ENCODE peak calls at places on chromosomes 16 and 17, in four cellular contexts. A, I, G and B are unnamed samples.

GRCh38 chr17:51164911-51165679 is 1.1 kb upstream of the NME2 start:
- DNase-seq in A (no peak), I (no peak), G (no peak), B (no peak)

GRCh38 chr16:9597967-9598730 is 506.7 kb downstream of the HAPSTR1 start:
- DNase-seq in A (no peak), I (no peak), G (no peak), B (no peak)

GRCh38 chr17:7404737-7405412 is 978 bp upstream of the TMEM256 start:
- DNase-seq in A (no peak), I (peak), G (peak), B (no peak)

GRCh38 chr16:81612351-81613170 is 166.5 kb upstream of the PLCG2 start:
- DNase-seq in A (no peak), I (no peak), G (peak), B (no peak)

GRCh38 chr17:61816538-61816937 is 46.8 kb downstream of the BRIP1 start:
- DNase-seq in A (no peak), I (no peak), G (no peak), B (no peak)

GRCh38 chr16:87931504-87931903 is 4.8 kb downstream of the CA5A start:
- DNase-seq in A (no peak), I (no peak), G (no peak), B (no peak)

GRCh38 chr17:10526517-10526916 is 8.2 kb upstream of the MYH1 start:
- DNase-seq in A (no peak), I (peak), G (no peak), B (no peak)

GRCh38 chr16:87538594-87538993 is 45.8 kb upstream of the ZCCHC14 start:
- DNase-seq in A (no peak), I (no peak), G (no peak), B (peak)

GRCh38 chr16:81626181-81626674 is 152.9 kb upstream of the PLCG2 start:
- DNase-seq in A (no peak), I (no peak), G (no peak), B (no peak)

DNA sequence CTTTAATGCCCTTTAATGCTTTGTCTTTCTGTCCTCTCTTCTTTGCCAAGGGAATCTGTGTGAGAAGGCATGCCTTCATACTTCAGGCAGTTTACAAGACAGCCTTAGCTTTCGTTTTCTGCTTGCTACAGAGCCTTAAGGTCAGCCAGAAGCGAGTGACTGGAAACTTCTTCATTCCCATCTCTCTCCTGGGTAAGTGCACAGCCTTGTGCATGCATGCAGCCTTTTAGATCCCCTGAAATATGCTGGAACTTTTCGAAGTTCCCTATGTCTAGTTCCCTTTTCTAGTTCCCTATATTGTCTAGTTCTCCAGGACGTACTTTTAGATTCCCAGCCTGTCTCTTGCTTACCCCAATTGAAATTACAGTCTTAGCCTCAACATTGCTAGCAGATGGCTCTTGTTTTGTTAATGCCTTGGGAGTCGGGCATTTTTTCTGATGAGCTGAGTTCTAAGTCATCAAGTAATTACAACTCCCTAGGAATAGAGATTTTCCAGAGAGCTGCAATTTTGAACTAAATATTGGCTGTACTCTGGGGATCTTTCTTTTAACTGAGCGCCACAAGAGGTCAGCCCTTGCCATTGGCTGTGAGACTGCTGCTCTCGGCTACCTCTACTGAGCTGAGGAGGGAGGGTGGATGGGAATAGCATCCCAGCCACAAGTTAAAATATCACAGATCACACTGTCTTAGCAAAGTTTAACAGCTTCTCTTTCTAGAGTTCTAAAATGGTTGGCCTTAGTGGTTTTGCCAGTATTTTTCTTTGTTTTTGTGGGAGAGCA is 22.7 kb upstream of the PPM1D start:
- DNase-seq in A (no peak), I (no peak), G (no peak), B (no peak)
- TF ChIP-seq CTCF in A (no peak), I (peak), G (peak), B (peak)

GRCh38 chr17:47708312-47708863 is 14.4 kb downstream of the TBKBP1 start:
- DNase-seq in A (no peak), I (no peak), G (no peak), B (no peak)
- H3K27ac ChIP-seq in A (no peak), I (no peak), G (peak), B (no peak)

GRCh38 chr16:57826706-57827625 is 24.7 kb upstream of the KIFC3 start:
- DNase-seq in A (no peak), I (peak), G (peak), B (no peak)
- TF ChIP-seq CTCF in A (no peak), I (no peak), G (no peak), B (no peak)

DNA sequence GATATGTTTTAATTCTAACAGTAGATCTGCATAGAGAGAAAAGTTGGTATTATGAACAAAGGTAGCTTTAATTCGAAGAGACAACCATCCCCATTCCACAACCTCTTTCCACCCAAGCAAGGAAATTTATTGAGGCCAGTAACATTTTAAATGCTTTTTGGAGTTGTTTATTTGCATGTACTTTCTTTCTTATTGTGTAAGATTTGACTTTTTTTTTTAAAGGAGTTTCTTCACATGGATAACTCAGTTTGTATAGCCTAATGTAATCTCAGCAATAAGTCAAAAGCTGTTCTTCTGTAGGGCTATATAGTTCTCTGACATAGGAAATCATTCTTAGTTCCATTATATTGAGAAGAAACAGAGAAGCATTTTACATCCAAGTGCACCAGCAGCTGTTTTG is 163.3 kb downstream of the PRKCA start:
- DNase-seq in A (no peak), I (no peak), G (no peak), B (no peak)
- H3K27ac ChIP-seq in A (no peak), I (no peak), G (no peak), B (no peak)

DNA sequence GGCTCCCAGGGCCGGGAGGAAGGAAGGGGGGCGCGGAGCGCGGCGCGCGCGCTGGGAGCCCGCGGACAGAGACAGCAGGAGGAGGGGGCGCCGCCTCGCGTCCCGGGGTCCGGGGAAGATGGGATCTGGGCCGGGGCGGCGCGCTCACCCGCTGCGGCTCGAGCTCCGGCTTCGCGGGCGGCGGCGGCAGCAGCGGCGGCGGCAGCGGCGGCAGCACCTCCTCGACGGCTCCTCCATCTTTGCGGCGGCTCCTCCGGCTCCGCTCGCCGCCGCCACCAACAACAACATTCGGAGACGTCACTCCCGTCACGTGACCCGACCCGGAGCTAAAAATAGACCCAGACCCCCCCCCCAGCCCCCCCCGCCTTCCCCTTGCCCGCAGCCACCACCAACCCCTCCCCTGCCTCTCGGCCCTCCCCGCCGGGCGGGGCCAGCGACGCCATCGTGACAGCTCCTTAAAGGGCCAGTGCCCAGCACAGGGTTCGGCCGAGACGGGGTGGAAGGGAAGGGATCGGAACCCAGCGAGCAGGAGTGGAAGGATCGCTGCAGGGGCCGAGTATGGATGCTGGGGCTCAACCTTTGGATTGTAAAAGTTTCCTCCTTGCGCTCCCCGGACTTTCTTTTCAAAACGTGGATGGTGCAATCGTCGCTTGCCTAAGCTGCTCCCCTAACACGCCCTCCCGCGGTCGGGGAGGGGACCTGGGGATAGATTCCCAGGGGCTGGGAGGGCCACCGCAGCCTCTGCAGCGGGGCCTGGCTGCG is at the start of gene HDAC5:
- DNase-seq in A (peak), I (peak), G (peak), B (peak)
- TF ChIP-seq CTCF in A (peak), I (peak), G (peak), B (peak)

DNA sequence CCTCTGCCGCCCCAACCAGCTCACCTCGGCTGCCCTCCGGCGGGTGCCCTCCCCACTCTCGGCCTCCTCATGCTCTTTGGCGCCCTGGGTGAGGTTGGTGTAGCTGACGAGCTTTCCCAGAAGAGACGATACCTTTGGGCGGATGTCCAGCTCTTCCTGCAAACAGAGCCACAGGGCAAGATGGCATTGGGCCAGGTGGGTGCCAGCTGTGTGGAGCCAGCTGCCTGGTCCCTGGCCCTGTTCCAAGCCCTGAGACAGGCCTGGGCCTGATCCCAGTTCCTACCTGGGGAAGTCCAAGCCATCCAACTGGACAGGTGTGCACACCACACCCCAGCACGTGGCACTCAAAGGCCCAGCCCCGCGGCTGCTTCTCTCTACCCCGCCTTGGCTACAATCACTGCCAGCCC is 6.9 kb downstream of the SLC12A4 start:
- DNase-seq in A (no peak), I (no peak), G (no peak), B (no peak)
- H3K27ac ChIP-seq in A (no peak), I (peak), G (peak), B (peak)

DNA sequence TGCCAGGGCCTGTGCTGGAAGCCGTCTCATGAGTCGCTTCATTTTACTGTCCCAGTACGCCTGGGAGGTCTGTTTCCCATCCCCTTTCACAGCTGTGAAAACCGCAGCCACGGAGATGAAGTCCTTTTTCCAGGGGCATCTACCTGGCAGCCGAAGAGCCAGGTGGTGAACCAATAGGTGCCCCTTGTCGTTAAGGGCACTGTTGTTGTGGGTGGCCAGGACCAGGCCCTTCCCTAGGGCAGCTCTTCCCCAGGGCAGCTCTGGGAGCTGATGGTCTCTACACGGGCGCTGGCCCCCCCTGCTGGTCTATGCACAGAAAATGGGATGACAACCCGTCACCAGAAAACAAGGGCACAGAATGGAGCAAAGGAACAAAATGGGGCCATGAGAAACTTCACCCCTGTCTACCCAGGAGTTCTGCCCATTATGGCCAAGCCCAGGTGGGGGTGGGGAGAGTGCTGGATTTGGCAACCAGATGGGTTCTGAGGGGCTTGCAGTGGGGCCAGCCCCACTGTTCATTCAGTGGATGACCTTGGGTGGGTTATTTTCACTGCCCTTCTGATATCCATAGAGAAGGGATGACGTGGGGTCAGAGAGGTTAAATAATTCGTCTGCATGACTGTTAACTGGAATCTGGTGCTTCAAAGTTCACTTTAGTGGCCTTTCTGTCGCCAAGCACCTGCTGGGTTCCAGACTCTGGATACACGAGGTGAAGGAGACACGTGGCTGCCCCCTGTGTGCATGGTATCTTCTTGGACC is 11.5 kb downstream of the RMI2 start:
- DNase-seq in A (no peak), I (peak), G (peak), B (no peak)
- TF ChIP-seq CTCF in A (peak), I (peak), G (peak), B (peak)

DNA sequence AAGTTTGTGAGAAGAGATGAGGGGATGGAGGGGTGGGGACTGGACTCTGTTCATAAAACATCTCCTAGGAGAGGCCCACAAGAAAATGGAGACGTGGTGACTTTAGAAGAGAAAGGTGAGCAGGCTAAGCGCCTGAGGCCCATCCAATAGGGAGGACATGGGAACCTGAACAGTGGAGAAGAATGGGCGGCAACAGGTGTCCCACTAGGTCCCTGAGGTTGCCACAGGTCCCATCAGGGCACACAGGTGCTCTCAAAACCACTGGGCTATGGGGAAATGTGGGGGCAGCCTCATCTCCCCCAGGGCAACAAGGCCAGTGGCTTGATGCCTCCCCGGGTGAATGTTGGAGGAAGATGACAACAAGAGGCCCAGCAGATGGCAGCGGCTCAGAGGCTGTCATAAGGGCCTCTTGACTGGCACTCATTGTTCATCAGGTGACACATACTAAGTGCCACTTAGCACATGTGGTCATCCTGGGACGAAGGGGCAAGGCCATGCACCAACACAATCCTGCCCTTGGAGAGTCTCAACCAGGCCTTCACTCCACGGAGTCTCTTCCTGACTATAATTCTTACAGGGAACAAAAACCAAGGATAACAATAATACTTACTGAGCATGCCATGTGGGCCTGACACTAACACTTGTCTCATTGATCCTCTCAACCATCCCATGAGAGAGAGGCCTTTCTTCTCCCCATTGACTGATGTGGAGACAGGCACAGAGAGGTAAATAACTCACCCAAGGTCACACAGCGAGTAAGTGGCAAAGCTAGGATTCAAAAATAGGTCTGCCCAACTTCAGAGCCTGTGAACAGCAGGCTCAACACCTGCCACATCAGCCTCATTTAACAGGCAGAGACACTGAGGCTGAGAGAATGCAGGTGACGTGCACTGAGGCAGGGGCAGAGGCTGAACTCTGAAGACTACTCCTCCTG is 38.0 kb downstream of the CUEDC1 start:
- DNase-seq in A (no peak), I (no peak), G (peak), B (no peak)
- H3K27ac ChIP-seq in A (peak), I (peak), G (peak), B (no peak)

DNA sequence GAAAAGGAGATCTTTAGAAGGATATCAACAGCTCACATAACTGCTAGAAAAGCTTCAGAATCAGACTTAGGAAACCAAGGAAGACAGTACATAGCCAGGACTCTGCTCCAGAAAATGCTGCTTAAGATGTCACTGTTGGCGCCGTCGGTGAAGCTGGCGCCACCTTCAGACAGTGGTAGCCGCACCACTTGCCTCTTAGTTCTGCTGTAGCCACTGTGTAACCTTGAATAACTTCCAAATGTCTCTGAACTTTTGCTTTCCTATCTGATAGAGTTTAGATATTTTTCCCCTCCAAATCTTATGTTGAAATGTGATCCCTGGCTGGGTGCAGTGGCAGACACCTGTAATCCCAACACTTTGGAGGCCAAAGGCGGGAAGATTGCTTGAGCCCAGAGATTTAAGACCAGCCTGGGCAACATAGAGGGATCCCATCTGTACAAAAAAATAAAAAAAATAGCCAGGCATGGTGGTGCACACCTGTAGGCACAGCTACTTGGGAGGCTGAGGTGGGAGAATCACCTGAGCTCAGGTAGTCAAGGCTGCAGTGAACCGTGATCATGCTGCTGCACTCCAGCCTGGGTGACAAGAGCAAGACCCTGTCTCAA is 6.3 kb upstream of the USP31 start:
- DNase-seq in A (no peak), I (no peak), G (no peak), B (no peak)
- TF ChIP-seq CTCF in A (no peak), I (no peak), G (peak), B (peak)

DNA sequence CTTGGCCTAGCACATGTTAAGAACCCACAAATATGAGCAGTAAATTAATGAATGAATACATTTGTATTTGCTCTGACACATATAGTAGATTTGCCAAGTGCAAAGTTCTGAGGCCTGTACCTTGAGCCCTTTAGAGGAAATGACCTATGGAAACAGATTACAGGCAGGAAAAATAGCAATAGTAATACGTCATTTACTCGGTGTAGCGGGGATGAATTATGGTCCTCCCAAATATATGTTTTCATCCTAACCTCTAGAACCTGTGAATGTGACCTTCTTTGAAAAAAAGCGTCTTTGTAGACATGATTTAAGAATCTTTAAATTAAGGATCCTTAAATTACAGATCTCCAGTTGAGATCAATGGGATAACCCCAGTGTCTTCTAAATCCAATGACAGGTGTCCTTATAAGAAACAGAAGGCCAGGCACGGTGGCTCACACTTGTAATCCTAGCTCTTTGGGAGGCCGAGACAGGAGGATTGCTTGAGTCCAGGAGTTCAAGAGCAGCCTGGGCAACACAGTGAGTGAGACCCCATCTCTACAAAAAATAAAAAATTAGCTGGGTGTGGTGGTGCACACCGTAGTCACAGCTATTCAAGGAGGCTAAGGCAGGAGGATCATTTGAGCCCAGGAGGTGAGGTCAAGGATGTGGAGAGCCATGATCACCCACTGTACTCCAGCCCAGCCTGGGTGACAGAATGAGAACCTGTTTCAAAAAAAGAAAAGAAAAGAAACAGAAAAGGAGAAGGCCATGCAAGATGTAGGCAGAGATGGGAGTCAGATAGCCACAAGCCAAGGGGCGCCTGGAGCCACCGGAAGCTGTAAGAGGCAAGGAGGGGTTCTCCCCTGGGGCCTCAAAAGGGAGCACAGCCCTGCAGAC is 5.1 kb upstream of the ITPRIPL2 start:
- DNase-seq in A (no peak), I (no peak), G (no peak), B (no peak)
- H3K27ac ChIP-seq in A (no peak), I (no peak), G (no peak), B (no peak)